ENCODE peak calls at places on chromosomes 13 and 19, in eight cellular contexts. G, B, J, L, O, H, U and N are unnamed samples.

GRCh38 chr13:46516624-46517318 is 36.2 kb upstream of the LRCH1 start:
- DNase-seq in O (no peak), B (peak; percentile 22), H (peak; percentile 11), L (no peak), J (no peak), G (no peak), U (no peak), N (no peak)

GRCh38 chr19:55228015-55228391 is 560 bp downstream of the TMEM86B start:
- DNase-seq in H (peak; percentile 83), U (no peak), G (peak; percentile 68), L (no peak), J (peak; percentile 43), B (no peak), O (no peak), N (no peak)

GRCh38 chr19:3712663-3713531 is 4.7 kb downstream of the TJP3 start:
- DNase-seq in J (peak; percentile 84), O (peak; percentile 71), H (peak; percentile 93), L (no peak), B (no peak), U (peak; percentile 59), G (no peak), N (no peak)

GRCh38 chr19:49681830-49682229 is 4.8 kb downstream of the PRMT1 start:
- DNase-seq in H (no peak), G (no peak), O (no peak), B (no peak), U (no peak), L (no peak), J (no peak), N (no peak)

GRCh38 chr13:64551755-64552154 is 2678.4 kb downstream of the PCDH9 start:
- DNase-seq in U (no peak), J (no peak), B (no peak), O (no peak), G (no peak), H (no peak), L (no peak), N (no peak)

GRCh38 chr19:50432221-50432626 is 468 bp upstream of the MYBPC2 start:
- DNase-seq in L (peak; percentile 67), J (no peak), U (peak; percentile 39), H (peak; percentile 22), O (no peak), G (peak; percentile 35), B (no peak), N (no peak)

GRCh38 chr13:98821372-98822237 is 69.1 kb upstream of the SLC15A1 start:
- DNase-seq in G (no peak), U (no peak), J (no peak), H (no peak), L (no peak), B (peak; percentile 58), O (no peak), N (peak; percentile 46)

GRCh38 chr13:43333176-43333575 is 309.8 kb downstream of the DNAJC15 start:
- DNase-seq in G (no peak), L (no peak), J (no peak), O (no peak), B (no peak), H (no peak), U (no peak), N (no peak)

DNA sequence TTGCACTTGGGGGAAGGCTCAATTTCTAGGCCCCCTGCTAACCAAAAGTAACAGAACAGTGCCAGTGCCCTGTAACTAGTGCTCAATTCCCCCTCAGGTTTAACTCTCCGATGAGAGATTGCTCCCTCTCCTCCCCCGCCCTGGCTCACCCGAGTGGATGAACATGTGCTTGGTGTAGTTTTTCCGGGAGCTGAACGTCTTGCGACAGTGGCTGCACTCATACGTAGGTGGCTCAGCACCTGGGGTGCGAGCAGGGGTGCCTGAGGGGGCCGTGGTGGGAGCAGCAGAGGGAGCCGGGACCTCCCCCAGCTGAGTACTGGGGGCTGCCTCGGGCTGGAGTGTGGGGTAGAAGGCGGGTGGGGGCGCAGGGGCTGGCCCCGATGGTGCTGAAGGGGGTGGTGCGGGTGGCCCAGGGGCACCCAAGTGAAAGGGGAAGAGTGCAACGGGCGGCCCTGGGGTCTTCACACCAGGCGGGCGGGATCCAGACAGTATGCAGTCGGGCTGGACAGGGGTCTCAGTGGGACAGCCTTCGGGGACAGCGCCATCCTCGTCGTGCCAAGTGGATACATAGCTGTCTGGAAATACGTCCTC is 3.3 kb downstream of the ZBTB45 start:
- DNase-seq in L (no peak), O (no peak), J (no peak), G (no peak), B (no peak), U (no peak), H (no peak), N (no peak)
- H3K4me1 ChIP-seq in L (peaks cover 34% of the 10 kb centered on the region), O (peaks cover 48% of the 10 kb centered on the region), J (peaks cover 14% of the 10 kb centered on the region), G (peaks cover 20% of the 10 kb centered on the region), B (peaks cover 3% of the 10 kb centered on the region), U (peaks cover 59% of the 10 kb centered on the region), H (peaks cover 38% of the 10 kb centered on the region), N (peaks cover 12% of the 10 kb centered on the region)

DNA sequence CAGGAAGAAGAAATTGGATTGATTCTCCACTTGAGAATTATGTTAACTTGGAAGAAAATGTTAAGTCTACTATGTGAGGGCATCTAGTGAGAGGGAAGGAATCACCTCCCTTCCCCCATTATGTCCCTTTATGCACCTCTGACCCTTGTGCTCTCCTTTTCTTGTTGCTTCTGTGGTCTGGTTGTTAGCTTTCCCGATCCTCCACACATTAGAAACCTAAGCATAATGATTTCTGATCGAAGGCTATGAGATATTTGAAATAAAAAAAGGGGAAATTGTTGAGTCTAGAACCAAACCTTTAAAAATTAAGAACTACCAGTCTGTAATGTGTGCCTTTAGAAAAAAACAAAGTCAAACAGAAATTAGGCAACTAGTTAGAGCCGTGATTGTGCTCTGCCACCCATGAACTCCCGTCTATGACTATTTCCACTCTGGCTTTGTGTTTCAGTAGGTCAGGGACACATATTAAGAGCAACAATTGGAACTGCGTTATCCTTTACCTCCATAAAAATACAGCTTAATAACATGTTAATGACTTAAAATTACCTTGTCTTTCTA is 463 bp upstream of the GPC6 start:
- DNase-seq in H (no peak), J (no peak), O (no peak), G (no peak), B (no peak), L (no peak), U (no peak), N (no peak)
- TF ChIP-seq POLR2A in H (no peak), J (no peak), O (no peak), G (no peak), B (no peak), L (no peak), U (no peak), N (no peak)

GRCh38 chr19:18319591-18320135 is 3.2 kb downstream of the LSM4 start:
- DNase-seq in J (peak; percentile 90), H (no peak), O (peak; percentile 53), U (peak; percentile 73), L (no peak), G (no peak), B (no peak), N (no peak)

GRCh38 chr19:18320865-18321728 is 1.8 kb downstream of the LSM4 start:
- DNase-seq in H (peak; percentile 17), G (peak; percentile 50), U (no peak), L (no peak), O (peak; percentile 72), B (no peak), J (peak; percentile 84), N (no peak)

GRCh38 chr19:18321729-18322091 is 1.2 kb downstream of the LSM4 start:
- DNase-seq in U (no peak), H (no peak), L (no peak), G (no peak), O (no peak), B (no peak), J (no peak), N (no peak)

GRCh38 chr19:18322318-18322758 is 538 bp downstream of the LSM4 start:
- DNase-seq in U (no peak), H (peak; percentile 36), J (peak; percentile 81), L (peak; percentile 41), O (peak; percentile 54), B (no peak), G (peak; percentile 51), N (no peak)

DNA sequence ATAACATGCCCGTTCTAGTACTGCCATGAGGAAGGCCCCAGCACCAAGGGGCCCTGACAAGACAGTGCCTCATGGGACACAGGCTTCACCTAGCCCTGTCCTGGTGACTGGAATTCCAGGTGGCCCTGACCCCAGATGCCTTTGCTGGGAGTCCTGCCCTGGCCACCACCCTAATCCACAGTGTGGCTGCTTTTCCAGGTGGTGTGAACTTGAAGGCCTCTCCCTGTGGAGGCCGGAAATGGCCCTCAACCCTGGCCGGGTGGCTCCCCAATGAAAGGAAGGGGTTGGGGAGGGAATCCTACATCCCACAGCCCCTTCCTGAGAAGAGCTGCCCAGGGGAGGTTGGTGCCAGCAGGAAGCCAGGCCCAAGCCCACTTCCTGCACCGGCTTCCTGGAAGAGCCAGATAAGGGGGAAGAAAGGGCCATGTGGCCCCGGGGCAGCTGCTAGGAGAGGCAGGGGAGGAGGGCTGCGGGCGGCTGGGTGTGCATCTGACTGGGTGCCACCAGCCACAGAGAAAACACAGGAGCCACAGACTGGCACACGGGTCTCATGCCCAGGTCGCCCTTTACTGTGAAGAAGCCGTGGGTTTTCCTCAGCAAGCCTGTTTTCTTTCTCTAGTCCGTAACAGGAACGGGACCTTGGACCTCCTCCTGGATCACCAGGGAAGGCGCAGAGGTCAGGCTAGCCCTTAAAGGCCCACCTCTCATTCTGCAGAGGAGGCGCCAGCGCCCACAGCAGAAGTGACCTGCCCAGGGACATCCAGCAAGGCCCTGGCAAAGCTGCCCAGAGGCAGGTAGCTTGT is 4.7 kb downstream of the LSM4 start:
- DNase-seq in H (peak; percentile 25), U (peak; percentile 45), O (peak; percentile 69), G (peak; percentile 61), B (no peak), J (peak; percentile 76), L (no peak), N (no peak)
- H3K4me1 ChIP-seq in H (peaks cover 47% of the 10 kb centered on the region), U (peaks cover 46% of the 10 kb centered on the region), O (peaks cover 54% of the 10 kb centered on the region), G (peaks cover 30% of the 10 kb centered on the region), B (no peaks in the 10 kb centered on the region), J (peaks cover 32% of the 10 kb centered on the region), L (peaks cover 33% of the 10 kb centered on the region), N (peaks cover 10% of the 10 kb centered on the region)

GRCh38 chr19:29216021-29216420 is 3.1 kb upstream of the UQCRFS1 start:
- DNase-seq in B (no peak), H (no peak), L (no peak), O (no peak), U (no peak), J (no peak), G (no peak), N (no peak)

GRCh38 chr19:29214411-29214810 is 1.5 kb upstream of the UQCRFS1 start:
- DNase-seq in O (no peak), J (no peak), G (no peak), H (no peak), L (no peak), B (no peak), U (no peak), N (no peak)

GRCh38 chr19:29211562-29212416 is 1.2 kb downstream of the UQCRFS1 start:
- DNase-seq in G (no peak), B (no peak), U (no peak), L (no peak), H (no peak), O (no peak), J (no peak), N (no peak)

GRCh38 chr19:29215322-29215845 is 2.4 kb upstream of the UQCRFS1 start:
- DNase-seq in B (no peak), L (no peak), G (no peak), H (no peak), J (no peak), U (no peak), O (no peak), N (no peak)

DNA sequence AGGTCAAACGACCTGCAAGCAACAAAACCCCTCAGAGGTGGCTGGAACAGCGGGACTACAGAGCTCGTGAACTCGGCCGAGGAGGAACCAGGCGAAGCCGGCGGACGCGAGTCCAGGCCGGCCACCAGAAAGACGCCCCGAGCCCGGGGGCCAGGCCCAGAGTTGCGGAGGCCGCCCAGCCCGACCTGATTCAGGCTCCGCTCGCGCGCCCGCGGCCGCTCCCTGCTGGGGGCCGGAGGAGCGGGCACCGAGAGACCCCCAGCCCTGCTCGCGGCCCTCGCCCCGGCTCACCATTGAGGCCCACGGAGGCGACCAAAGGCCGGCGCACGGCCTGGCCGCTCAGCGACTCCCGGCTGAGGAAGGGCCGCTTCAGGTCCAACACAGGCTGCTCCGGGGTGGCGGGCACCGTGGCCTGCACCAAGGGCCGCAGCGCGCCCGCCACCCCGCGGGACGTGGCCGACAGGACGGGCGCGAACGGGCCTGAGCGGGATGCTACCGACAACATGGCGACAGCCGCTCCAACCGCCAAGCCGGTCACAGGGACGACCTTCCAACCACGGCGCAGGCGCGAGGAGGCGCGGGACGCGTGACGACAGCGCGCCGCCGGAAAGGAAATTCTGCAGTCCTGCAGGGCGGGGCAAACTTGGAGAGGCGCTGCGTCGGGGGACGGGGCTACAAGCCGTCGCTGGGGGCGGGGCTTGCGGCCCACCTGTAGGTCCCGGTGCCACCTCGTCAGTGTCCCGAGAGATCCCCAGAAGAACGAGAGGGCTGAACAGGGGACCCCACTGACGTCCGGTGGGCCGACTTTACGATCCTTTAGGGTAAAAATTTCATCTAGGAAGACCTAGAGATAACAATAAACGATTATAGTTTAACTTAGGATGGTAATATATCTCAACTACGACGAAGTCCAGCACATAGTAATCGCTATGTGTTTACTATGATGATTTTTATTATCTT is at the start of gene UQCRFS1:
- DNase-seq in L (peak; percentile 94), O (peak; percentile 95), H (peak; percentile 97), G (peak; percentile 95), U (peak; percentile 96), B (peak; percentile 85), J (peak; percentile 97), N (peak; percentile 90)
- TF ChIP-seq POLR2A in L (peak; percentile 97), O (no peak), H (peak; percentile 55), G (peak; percentile 89), U (peak; percentile 86), B (peak; percentile 83), J (peak; percentile 90), N (peak; percentile 88)